ENCODE peak calls at places on chromosomes 7 and 10, in seven cellular contexts. One of them, this sample, is unnamed.

GRCh38 chr10:61503051-61503450 is 49.9 kb upstream of the TMEM26 start:
- DNase-seq in heart right ventricle: no peak
- DNase-seq in MG63: no peak
- DNase-seq in right cardiac atrium: no peak
- DNase-seq in transverse colon: no peak
- DNase-seq in neuronal stem cell: no peak
- DNase-seq in foreskin fibroblast: peak; percentile 71
- DNase-seq in this sample: no peak

GRCh38 chr7:31017748-31018120 is 34.4 kb upstream of the ADCYAP1R1 start:
- DNase-seq in heart right ventricle: no peak
- DNase-seq in right cardiac atrium: no peak
- DNase-seq in transverse colon: no peak
- DNase-seq in foreskin fibroblast: no peak
- DNase-seq in MG63: no peak
- DNase-seq in neuronal stem cell: no peak
- DNase-seq in this sample: no peak

GRCh38 chr10:17113889-17114288 is 15.7 kb downstream of the CUBN start:
- DNase-seq in transverse colon: no peak
- DNase-seq in right cardiac atrium: peak; percentile 69
- DNase-seq in neuronal stem cell: no peak
- DNase-seq in foreskin fibroblast: peak; percentile 90
- DNase-seq in MG63: no peak
- DNase-seq in heart right ventricle: no peak
- DNase-seq in this sample: no peak

GRCh38 chr10:111767661-111768060 is 415.9 kb downstream of the GPAM start:
- DNase-seq in right cardiac atrium: no peak
- DNase-seq in heart right ventricle: no peak
- DNase-seq in MG63: no peak
- DNase-seq in foreskin fibroblast: no peak
- DNase-seq in neuronal stem cell: no peak
- DNase-seq in transverse colon: no peak
- DNase-seq in this sample: no peak

GRCh38 chr10:8830876-8831275 is 776.4 kb downstream of the GATA3 start:
- DNase-seq in right cardiac atrium: no peak
- DNase-seq in neuronal stem cell: no peak
- DNase-seq in transverse colon: no peak
- DNase-seq in MG63: no peak
- DNase-seq in foreskin fibroblast: no peak
- DNase-seq in heart right ventricle: no peak
- DNase-seq in this sample: no peak

GRCh38 chr10:61662794-61663259 is at the start of gene CABCOCO1:
- DNase-seq in right cardiac atrium: peak; percentile 86
- DNase-seq in heart right ventricle: peak; percentile 75
- DNase-seq in MG63: peak; percentile 83
- DNase-seq in foreskin fibroblast: peak; percentile 83
- DNase-seq in neuronal stem cell: peak; percentile 69
- DNase-seq in transverse colon: peak; percentile 69
- DNase-seq in this sample: no peak

GRCh38 chr7:21869785-21870402 is 75.8 kb downstream of the CDCA7L start:
- DNase-seq in transverse colon: no peak
- DNase-seq in heart right ventricle: no peak
- DNase-seq in right cardiac atrium: no peak
- DNase-seq in MG63: no peak
- DNase-seq in neuronal stem cell: no peak
- DNase-seq in foreskin fibroblast: peak; percentile 16
- DNase-seq in this sample: no peak

GRCh38 chr10:12701696-12702095 is 299.8 kb downstream of the CCDC3 start:
- DNase-seq in MG63: no peak
- DNase-seq in right cardiac atrium: no peak
- DNase-seq in neuronal stem cell: no peak
- DNase-seq in foreskin fibroblast: peak; percentile 71
- DNase-seq in transverse colon: no peak
- DNase-seq in heart right ventricle: no peak
- DNase-seq in this sample: no peak

DNA sequence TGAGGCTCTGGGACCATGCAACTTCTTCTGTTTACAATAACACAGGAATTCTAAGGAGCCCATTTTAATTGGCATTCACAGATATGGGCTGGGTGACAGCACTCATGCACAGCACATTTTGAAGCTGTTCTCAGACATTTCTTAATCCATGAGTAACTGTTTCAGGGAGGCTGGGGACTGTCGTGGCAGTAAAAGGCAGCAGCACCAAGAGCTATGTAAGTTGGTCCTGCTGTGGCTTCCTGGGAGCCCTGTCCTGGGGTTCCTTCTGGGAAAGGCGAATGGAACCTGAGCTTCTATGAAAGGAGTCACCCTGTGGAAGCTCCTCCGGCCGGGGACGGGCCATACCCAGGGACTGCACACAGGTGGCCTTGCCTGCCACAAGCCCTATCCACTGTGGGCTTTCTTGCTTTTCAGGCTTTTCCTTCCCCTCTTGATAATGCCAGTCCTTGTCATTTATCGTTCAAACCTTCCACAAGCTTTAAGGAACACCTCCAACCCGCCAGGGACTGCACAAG is 40.5 kb downstream of the COBL start:
- DNase-seq in right cardiac atrium: no peak
- DNase-seq in foreskin fibroblast: no peak
- DNase-seq in MG63: no peak
- DNase-seq in neuronal stem cell: no peak
- DNase-seq in heart right ventricle: no peak
- DNase-seq in transverse colon: no peak
- DNase-seq in this sample: no peak
- H3K4me3 ChIP-seq in right cardiac atrium: no peak overlapping the region
- H3K4me3 ChIP-seq in foreskin fibroblast: no peak overlapping the region
- H3K4me3 ChIP-seq in MG63: no peak overlapping the region
- H3K4me3 ChIP-seq in neuronal stem cell: no peak overlapping the region
- H3K4me3 ChIP-seq in heart right ventricle: no peak overlapping the region
- H3K4me3 ChIP-seq in transverse colon: no peak overlapping the region
- H3K4me3 ChIP-seq in this sample: no peak overlapping the region

GRCh38 chr7:93592588-93593266 is 18.2 kb upstream of the CALCR start:
- DNase-seq in right cardiac atrium: no peak
- DNase-seq in heart right ventricle: no peak
- DNase-seq in foreskin fibroblast: no peak
- DNase-seq in transverse colon: no peak
- DNase-seq in MG63: no peak
- DNase-seq in neuronal stem cell: no peak
- DNase-seq in this sample: no peak
- H3K4me3 ChIP-seq in right cardiac atrium: no peak overlapping the region
- H3K4me3 ChIP-seq in heart right ventricle: no peak overlapping the region
- H3K4me3 ChIP-seq in foreskin fibroblast: no peak overlapping the region
- H3K4me3 ChIP-seq in transverse colon: no peak overlapping the region
- H3K4me3 ChIP-seq in MG63: no peak overlapping the region
- H3K4me3 ChIP-seq in neuronal stem cell: no peak overlapping the region
- H3K4me3 ChIP-seq in this sample: no peak overlapping the region

GRCh38 chr10:11685787-11686218 is 56.4 kb upstream of the ECHDC3 start:
- DNase-seq in neuronal stem cell: no peak
- DNase-seq in transverse colon: peak; percentile 87
- DNase-seq in heart right ventricle: peak; percentile 53
- DNase-seq in MG63: peak; percentile 32
- DNase-seq in foreskin fibroblast: no peak
- DNase-seq in right cardiac atrium: peak; percentile 90
- DNase-seq in this sample: no peak
- H3K4me3 ChIP-seq in neuronal stem cell: no peak overlapping the region
- H3K4me3 ChIP-seq in transverse colon: no peak overlapping the region
- H3K4me3 ChIP-seq in heart right ventricle: no peak overlapping the region
- H3K4me3 ChIP-seq in MG63: no peak overlapping the region
- H3K4me3 ChIP-seq in foreskin fibroblast: no peak overlapping the region
- H3K4me3 ChIP-seq in right cardiac atrium: no peak overlapping the region
- H3K4me3 ChIP-seq in this sample: no peak overlapping the region

GRCh38 chr7:71613316-71613715 is 481.4 kb downstream of the GALNT17 start:
- DNase-seq in transverse colon: no peak
- DNase-seq in MG63: no peak
- DNase-seq in neuronal stem cell: peak; percentile 64
- DNase-seq in foreskin fibroblast: no peak
- DNase-seq in heart right ventricle: no peak
- DNase-seq in right cardiac atrium: no peak
- DNase-seq in this sample: no peak
- H3K4me3 ChIP-seq in transverse colon: no peak overlapping the region
- H3K4me3 ChIP-seq in MG63: no peak overlapping the region
- H3K4me3 ChIP-seq in neuronal stem cell: no peak overlapping the region
- H3K4me3 ChIP-seq in foreskin fibroblast: no peak overlapping the region
- H3K4me3 ChIP-seq in heart right ventricle: no peak overlapping the region
- H3K4me3 ChIP-seq in right cardiac atrium: no peak overlapping the region
- H3K4me3 ChIP-seq in this sample: no peak overlapping the region

DNA sequence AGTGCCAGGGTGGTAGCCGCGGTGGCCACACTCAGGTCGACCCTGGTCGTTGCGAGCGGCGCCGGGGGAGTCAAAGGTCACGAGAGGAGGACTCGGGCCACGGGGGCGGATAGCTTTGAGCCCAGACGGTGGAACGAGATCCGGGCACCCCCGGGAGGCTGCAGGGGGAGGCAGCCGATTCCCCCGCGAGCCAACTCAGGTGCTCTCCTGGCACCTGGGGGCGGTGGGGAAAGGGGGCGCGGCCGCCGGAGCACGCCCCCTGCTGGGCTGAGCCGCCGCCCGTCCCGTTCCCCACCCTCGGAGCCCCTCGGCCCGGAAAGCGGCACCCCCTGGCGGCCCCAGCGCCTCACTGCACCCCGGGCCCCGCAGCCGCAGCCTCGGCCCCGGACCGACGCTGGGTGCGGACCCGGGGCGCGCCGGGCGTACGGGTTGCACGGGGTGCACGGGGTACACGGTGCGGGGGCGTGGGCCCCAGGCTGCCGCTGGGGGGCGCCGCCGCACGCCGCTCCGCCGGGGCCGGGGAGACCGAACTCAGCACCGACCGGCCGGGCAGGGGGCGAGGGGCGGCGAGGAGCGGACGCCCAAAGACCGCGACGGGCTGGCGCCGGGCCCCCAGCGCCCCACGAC is 513 bp upstream of the NYAP1 start:
- DNase-seq in transverse colon: peak; percentile 80
- DNase-seq in foreskin fibroblast: peak; percentile 82
- DNase-seq in heart right ventricle: peak; percentile 82
- DNase-seq in right cardiac atrium: peak; percentile 91
- DNase-seq in neuronal stem cell: peak; percentile 69
- DNase-seq in MG63: peak; percentile 51
- DNase-seq in this sample: no peak
- H3K4me3 ChIP-seq in transverse colon: peak overlapping the region; percentile 63
- H3K4me3 ChIP-seq in foreskin fibroblast: peak overlapping the region; percentile 63
- H3K4me3 ChIP-seq in heart right ventricle: peak overlapping the region; percentile 18
- H3K4me3 ChIP-seq in right cardiac atrium: peak overlapping the region; percentile 71
- H3K4me3 ChIP-seq in neuronal stem cell: peak overlapping the region; percentile 80
- H3K4me3 ChIP-seq in MG63: peak overlapping the region; percentile 50
- H3K4me3 ChIP-seq in this sample: peak overlapping the region; percentile 58

DNA sequence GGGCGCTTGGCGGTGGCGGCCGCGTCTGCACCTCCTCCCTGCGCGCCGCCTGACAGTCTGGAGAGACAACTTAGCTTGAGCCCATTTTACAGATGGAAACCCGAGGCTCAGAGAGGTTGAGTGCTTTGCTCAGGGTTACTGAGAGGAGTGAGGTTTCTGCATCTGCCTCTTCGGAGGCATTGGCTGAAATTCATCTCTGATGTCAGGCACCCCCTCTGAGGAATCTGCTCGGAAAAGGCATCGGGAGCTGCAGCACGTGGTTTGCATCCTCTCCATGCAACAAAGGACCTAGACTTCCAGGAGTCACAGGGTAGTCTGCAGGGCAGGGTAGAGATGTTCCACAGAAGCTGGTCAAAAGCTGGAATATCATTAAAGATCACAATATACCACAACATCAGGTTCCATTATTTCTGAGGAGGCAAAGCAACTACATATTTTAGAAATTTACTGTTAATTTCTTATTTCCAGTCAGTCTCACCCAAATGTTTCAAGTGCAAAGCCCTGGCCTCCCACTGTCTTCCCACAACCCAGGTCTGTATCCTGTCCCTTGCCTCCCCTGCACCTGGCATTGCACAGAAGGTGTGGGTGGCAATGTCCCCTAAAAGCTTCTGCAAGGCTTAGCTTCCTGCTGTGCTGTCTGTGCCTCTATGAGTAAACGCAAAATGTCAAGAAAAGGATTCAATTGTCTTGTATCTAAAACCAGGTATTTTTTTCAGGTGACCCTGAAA is 3.4 kb upstream of the ANTXRL start:
- DNase-seq in right cardiac atrium: no peak
- DNase-seq in foreskin fibroblast: no peak
- DNase-seq in transverse colon: peak; percentile 3
- DNase-seq in MG63: no peak
- DNase-seq in heart right ventricle: no peak
- DNase-seq in neuronal stem cell: no peak
- DNase-seq in this sample: no peak
- H3K4me3 ChIP-seq in right cardiac atrium: peak overlapping the region; percentile 60
- H3K4me3 ChIP-seq in foreskin fibroblast: no peak overlapping the region
- H3K4me3 ChIP-seq in transverse colon: peak overlapping the region; percentile 45
- H3K4me3 ChIP-seq in MG63: peak overlapping the region; percentile 27
- H3K4me3 ChIP-seq in heart right ventricle: no peak overlapping the region
- H3K4me3 ChIP-seq in neuronal stem cell: peak overlapping the region; percentile 74
- H3K4me3 ChIP-seq in this sample: no peak overlapping the region

GRCh38 chr10:72291019-72291532 is 17.4 kb downstream of the DDIT4 start:
- DNase-seq in transverse colon: no peak
- DNase-seq in right cardiac atrium: peak; percentile 31
- DNase-seq in foreskin fibroblast: no peak
- DNase-seq in heart right ventricle: no peak
- DNase-seq in MG63: no peak
- DNase-seq in neuronal stem cell: no peak
- DNase-seq in this sample: no peak

GRCh38 chr10:72283131-72283530 is 9.4 kb downstream of the DDIT4 start:
- DNase-seq in neuronal stem cell: no peak
- DNase-seq in MG63: no peak
- DNase-seq in right cardiac atrium: no peak
- DNase-seq in foreskin fibroblast: no peak
- DNase-seq in transverse colon: no peak
- DNase-seq in heart right ventricle: no peak
- DNase-seq in this sample: no peak

DNA sequence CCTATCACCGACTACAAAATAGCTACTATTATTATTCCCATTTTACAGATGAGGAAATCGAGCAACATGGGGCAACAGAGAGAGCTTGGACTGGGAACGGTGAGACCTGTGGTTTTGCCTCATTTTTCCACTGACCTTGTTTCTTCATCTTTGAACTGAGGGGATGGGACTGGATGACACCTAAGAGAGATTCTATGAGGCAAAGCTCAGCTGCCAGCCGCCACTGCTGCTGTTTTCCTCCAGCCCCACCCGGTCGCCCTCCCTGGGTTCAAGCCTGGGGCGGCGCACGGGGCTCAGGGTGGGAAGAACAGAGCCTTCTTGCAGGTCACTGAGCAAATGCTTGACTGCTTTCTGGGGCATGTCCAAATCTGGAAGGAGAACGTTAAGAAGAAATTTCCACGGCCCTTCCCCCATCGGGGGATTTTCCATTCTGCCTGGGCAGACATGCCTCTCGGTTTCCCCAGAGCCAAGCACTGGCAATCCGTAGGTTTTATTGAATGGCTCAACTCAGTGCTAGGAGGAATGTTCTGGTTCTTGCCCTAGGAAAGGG is 12.3 kb downstream of the DDIT4 start:
- DNase-seq in heart right ventricle: no peak
- DNase-seq in MG63: no peak
- DNase-seq in neuronal stem cell: no peak
- DNase-seq in transverse colon: no peak
- DNase-seq in right cardiac atrium: peak; percentile 64
- DNase-seq in foreskin fibroblast: no peak
- DNase-seq in this sample: no peak
- H3K4me3 ChIP-seq in heart right ventricle: no peak overlapping the region
- H3K4me3 ChIP-seq in MG63: no peak overlapping the region
- H3K4me3 ChIP-seq in neuronal stem cell: no peak overlapping the region
- H3K4me3 ChIP-seq in transverse colon: no peak overlapping the region
- H3K4me3 ChIP-seq in right cardiac atrium: no peak overlapping the region
- H3K4me3 ChIP-seq in foreskin fibroblast: no peak overlapping the region
- H3K4me3 ChIP-seq in this sample: no peak overlapping the region

This sample was measured in AG04449.